ENCODE peak calls at places on chromosomes 13 and 19, in eight cellular contexts. A is fibroblast of mammary gland; S is SK-N-SH; K is AG09309; T is tibial nerve; X is CD4-positive, alpha-beta T cell; F is heart left ventricle; M is pancreas. C is an unnamed sample.

GRCh38 chr13:97757807-97758206 is 195.7 kb upstream of the IPO5 start:
- DNase-seq in M (no peak), S (no peak), K (no peak), T (no peak), A (peak), X (no peak), F (peak), C (no peak)

GRCh38 chr13:37868691-37869505 is 674 bp downstream of the TRPC4 start:
- DNase-seq in K (no peak), A (peak), M (no peak), T (no peak), F (no peak), X (no peak), S (no peak), C (no peak)

GRCh38 chr13:74105871-74106270 is 28.3 kb downstream of the KLF12 start:
- DNase-seq in A (no peak), K (no peak), F (no peak), S (no peak), X (no peak), T (no peak), M (no peak), C (no peak)

GRCh38 chr19:10812902-10813404 is 23.1 kb downstream of the TMED1 start:
- DNase-seq in M (no peak), S (no peak), A (peak), X (no peak), K (peak), T (peak), F (peak), C (peak)

GRCh38 chr13:37068962-37069361 is 9.5 kb upstream of the SUPT20H start:
- DNase-seq in T (no peak), A (peak), X (no peak), K (no peak), F (no peak), M (no peak), S (peak), C (no peak)

GRCh38 chr13:25686831-25687495 is 315.2 kb downstream of the ATP8A2 start:
- DNase-seq in M (no peak), K (no peak), F (no peak), X (no peak), A (no peak), T (no peak), S (no peak), C (no peak)

GRCh38 chr19:3369337-3370213 is 3.2 kb downstream of the NFIC start:
- DNase-seq in A (peak), T (no peak), K (no peak), M (peak), F (peak), X (no peak), S (no peak), C (no peak)

GRCh38 chr19:17749912-17750317 is 1.4 kb upstream of the FCHO1 start:
- DNase-seq in T (no peak), X (peak), M (no peak), S (no peak), A (peak), F (no peak), K (no peak), C (no peak)

GRCh38 chr13:45105895-45106294 is 14.4 kb upstream of the GTF2F2 start:
- DNase-seq in F (no peak), T (no peak), A (no peak), S (no peak), K (no peak), M (no peak), X (no peak), C (no peak)

GRCh38 chr19:40586611-40587010 is 9.9 kb downstream of the SHKBP1 start:
- DNase-seq in A (no peak), T (no peak), X (no peak), F (no peak), M (no peak), S (no peak), K (no peak), C (no peak)

GRCh38 chr19:33441277-33441699 is 67.8 kb downstream of the CEBPG start:
- DNase-seq in S (no peak), K (no peak), F (no peak), M (no peak), A (no peak), X (no peak), T (no peak), C (no peak)

GRCh38 chr13:21478881-21479808 is 20.0 kb upstream of the ZDHHC20 start:
- DNase-seq in S (peak), F (no peak), M (no peak), X (peak), A (peak), T (peak), K (peak), C (no peak)

GRCh38 chr13:98771838-98772611 is 19.6 kb upstream of the SLC15A1 start:
- DNase-seq in S (no peak), A (no peak), M (no peak), F (no peak), T (no peak), X (no peak), K (no peak), C (no peak)

GRCh38 chr19:33430674-33431277 is 57.3 kb downstream of the CEBPG start:
- DNase-seq in F (peak), S (peak), M (peak), X (peak), K (no peak), A (peak), T (peak), C (no peak)

GRCh38 chr13:23626730-23627129 is 56.5 kb downstream of the TNFRSF19 start:
- DNase-seq in X (no peak), A (no peak), F (no peak), T (no peak), S (no peak), K (no peak), M (no peak), C (no peak)

GRCh38 chr13:50353651-50354415 is 338.6 kb downstream of the KCNRG start:
- DNase-seq in M (no peak), F (no peak), K (no peak), X (no peak), T (peak), A (peak), S (no peak), C (no peak)

GRCh38 chr13:109383683-109384082 is 402.7 kb downstream of the IRS2 start:
- DNase-seq in K (peak), A (peak), M (no peak), S (no peak), F (no peak), T (no peak), X (no peak), C (no peak)

GRCh38 chr13:113562085-113562749 is 22.3 kb upstream of the TFDP1 start:
- DNase-seq in T (peak), K (peak), X (peak), S (peak), A (peak), M (no peak), F (peak), C (no peak)

GRCh38 chr19:48619692-48620565 is 623 bp downstream of the SPHK2 start:
- DNase-seq in S (no peak), M (peak), X (no peak), A (peak), T (no peak), K (no peak), F (no peak), C (no peak)

GRCh38 chr13:52195052-52195837 is 35.8 kb upstream of the NEK3 start:
- DNase-seq in M (peak), F (peak), X (peak), S (peak), K (no peak), T (peak), A (peak), C (peak)

GRCh38 chr13:101346942-101347728 is 69.2 kb downstream of the NALCN start:
- DNase-seq in X (no peak), F (no peak), M (no peak), T (no peak), S (no peak), K (peak), A (peak), C (no peak)

GRCh38 chr13:110338441-110339101 is 31.5 kb downstream of the COL4A2 start:
- DNase-seq in T (peak), K (no peak), S (no peak), X (no peak), M (no peak), F (peak), A (peak), C (no peak)

GRCh38 chr19:47509973-47510372 is 4.9 kb downstream of the NAPA start:
- DNase-seq in T (no peak), F (peak), K (no peak), A (no peak), X (no peak), M (peak), S (no peak), C (peak)

GRCh38 chr19:12933287-12934072 is at the start of gene FARSA:
- DNase-seq in T (peak), A (peak), M (peak), X (peak), K (no peak), F (peak), S (peak), C (peak)

GRCh38 chr19:46426506-46427162 is 2.1 kb downstream of the PNMA8C start:
- DNase-seq in A (peak), S (peak), M (peak), F (peak), T (peak), K (no peak), X (no peak), C (no peak)

GRCh38 chr19:30516111-30516510 is 143.9 kb downstream of the ZNF536 start:
- DNase-seq in K (no peak), M (no peak), T (no peak), A (no peak), X (no peak), F (no peak), S (no peak), C (no peak)

GRCh38 chr13:20525144-20525600 is 485 bp downstream of the CRYL1 start:
- DNase-seq in T (peak), K (no peak), M (peak), S (no peak), A (peak), X (peak), F (peak), C (no peak)

GRCh38 chr13:108226184-108226583 is 8.0 kb downstream of the ABHD13 start:
- DNase-seq in A (no peak), S (peak), K (no peak), T (no peak), M (no peak), F (no peak), X (no peak), C (no peak)

GRCh38 chr19:47157455-47158321 is 27.1 kb downstream of the SAE1 start:
- DNase-seq in F (peak), T (peak), A (peak), M (no peak), S (no peak), X (peak), K (no peak), C (peak)

GRCh38 chr13:46575321-46575721 is 22.4 kb downstream of the LRCH1 start:
- DNase-seq in K (no peak), M (no peak), T (no peak), S (no peak), X (no peak), A (peak), F (no peak), C (no peak)

GRCh38 chr19:1122972-1123363 is 19.2 kb downstream of the GPX4 start:
- DNase-seq in X (no peak), K (no peak), T (no peak), M (peak), F (peak), A (peak), S (peak), C (no peak)

GRCh38 chr13:113443991-113444390 is 9.3 kb downstream of the ADPRHL1 start:
- DNase-seq in K (no peak), T (no peak), A (no peak), M (no peak), X (no peak), S (no peak), F (peak), C (no peak)

GRCh38 chr13:53112522-53112921 is 83.9 kb downstream of the OLFM4 start:
- DNase-seq in X (no peak), M (no peak), K (no peak), S (no peak), T (no peak), F (no peak), A (no peak), C (no peak)

GRCh38 chr13:58300974-58301681 is 669.6 kb downstream of the PCDH17 start:
- DNase-seq in A (no peak), S (no peak), M (no peak), K (no peak), T (no peak), X (no peak), F (no peak), C (no peak)

GRCh38 chr13:112637017-112637801 is 49.3 kb upstream of the TUBGCP3 start:
- DNase-seq in A (no peak), X (no peak), F (no peak), K (no peak), M (no peak), T (no peak), S (no peak), C (no peak)

GRCh38 chr13:44685641-44686040 is 109.5 kb upstream of the TSC22D1 start:
- DNase-seq in F (no peak), X (no peak), A (peak), K (no peak), S (no peak), M (no peak), T (no peak), C (no peak)

GRCh38 chr19:14686411-14686810 is 3.4 kb upstream of the ZNF333 start:
- DNase-seq in A (peak), T (no peak), S (no peak), X (no peak), K (no peak), F (no peak), M (no peak), C (no peak)

GRCh38 chr19:16301999-16302694 is 22.5 kb upstream of the KLF2 start:
- DNase-seq in K (no peak), A (peak), X (no peak), S (no peak), T (no peak), F (no peak), M (no peak), C (no peak)

GRCh38 chr19:16309653-16310052 is 15.0 kb upstream of the KLF2 start:
- DNase-seq in A (no peak), M (no peak), T (no peak), S (no peak), X (no peak), K (no peak), F (no peak), C (no peak)

GRCh38 chr19:16306728-16307402 is 17.8 kb upstream of the KLF2 start:
- DNase-seq in S (no peak), A (no peak), T (no peak), K (no peak), F (no peak), M (no peak), X (no peak), C (no peak)

GRCh38 chr19:16303755-16304154 is 20.9 kb upstream of the KLF2 start:
- DNase-seq in A (no peak), X (no peak), T (no peak), M (no peak), S (no peak), K (no peak), F (no peak), C (no peak)

DNA sequence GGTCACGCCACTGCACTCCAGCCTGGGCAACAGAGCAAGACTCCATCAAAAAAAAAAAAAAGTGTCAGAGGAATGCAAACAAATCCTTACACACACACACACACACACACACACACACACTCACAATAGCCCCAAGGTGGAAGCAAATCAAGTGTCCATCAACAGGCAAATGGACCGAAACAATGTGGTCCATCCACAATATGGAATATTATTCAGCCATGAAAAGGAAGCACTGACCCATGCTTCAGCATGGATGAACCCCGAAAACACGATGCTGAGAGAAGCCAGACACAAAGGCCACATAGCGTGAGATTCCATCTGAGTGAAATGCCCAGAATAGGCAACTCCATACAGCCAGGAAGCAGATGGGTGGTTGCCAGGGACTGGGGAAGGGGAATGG is 16.5 kb upstream of the KLF2 start:
- DNase-seq in S (no peak), T (no peak), A (no peak), X (no peak), F (no peak), M (no peak), K (no peak), C (no peak)
- TF ChIP-seq CTCF in S (no peak), T (no peak), A (no peak), X (no peak), F (no peak), M (no peak), K (no peak), C (no peak)

GRCh38 chr19:44814517-44814916 is 5.6 kb downstream of the BCAM start:
- DNase-seq in S (no peak), T (no peak), K (no peak), X (no peak), M (no peak), A (no peak), F (no peak), C (no peak)
- TF ChIP-seq CTCF in S (no peak), T (no peak), K (no peak), X (no peak), M (no peak), A (no peak), F (no peak), C (no peak)

DNA sequence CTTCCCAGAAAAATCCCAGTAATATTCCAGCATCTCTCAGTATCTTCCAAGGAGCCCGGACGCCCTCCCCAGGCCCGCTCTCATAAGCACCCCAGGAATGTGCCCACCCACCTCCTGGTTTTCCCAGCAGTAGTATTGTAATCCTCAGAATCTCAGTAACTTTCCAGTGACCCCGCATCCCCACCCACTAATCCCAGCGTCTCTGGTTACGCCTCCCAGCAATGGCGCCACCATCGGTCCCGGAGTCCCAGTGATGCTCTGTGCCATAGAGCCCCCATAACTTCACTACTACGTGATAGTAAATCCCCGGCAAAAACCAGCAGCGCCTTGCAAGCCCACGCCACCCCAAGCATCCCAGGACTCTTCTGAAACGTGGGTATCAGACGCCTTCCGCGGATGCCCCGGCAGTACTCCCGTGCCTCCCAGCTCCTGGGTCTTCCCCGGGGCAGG is 961 bp upstream of the PNPLA6 start:
- DNase-seq in M (no peak), S (peak), X (no peak), T (peak), F (peak), A (peak), K (peak), C (peak)
- TF ChIP-seq CTCF in M (no peak), S (peak), X (no peak), T (no peak), F (peak), A (peak), K (peak), C (no peak)

GRCh38 chr13:27601771-27602170 is 18.6 kb downstream of the LNX2 start:
- DNase-seq in K (no peak), A (no peak), S (no peak), X (no peak), M (no peak), T (no peak), F (no peak), C (no peak)
- TF ChIP-seq CTCF in K (no peak), A (no peak), S (no peak), X (no peak), M (no peak), T (no peak), F (no peak), C (no peak)

GRCh38 chr13:94610475-94610874 is 8.8 kb downstream of the GPR180 start:
- DNase-seq in X (no peak), K (no peak), S (no peak), F (no peak), A (no peak), T (no peak), M (no peak), C (no peak)
- TF ChIP-seq CTCF in X (no peak), K (no peak), S (no peak), F (no peak), A (no peak), T (no peak), M (no peak), C (no peak)

GRCh38 chr19:38554676-38555141 is 63.0 kb downstream of the MAP4K1 start:
- DNase-seq in T (no peak), F (no peak), M (no peak), S (no peak), A (no peak), X (no peak), K (no peak), C (no peak)

GRCh38 chr19:38555200-38555599 is 62.6 kb downstream of the MAP4K1 start:
- DNase-seq in X (no peak), T (no peak), A (no peak), S (no peak), K (no peak), M (no peak), F (no peak), C (no peak)

GRCh38 chr19:38559428-38560401 is 58.0 kb downstream of the MAP4K1 start:
- DNase-seq in A (no peak), M (no peak), K (no peak), S (no peak), T (no peak), F (no peak), X (no peak), C (no peak)

GRCh38 chr19:38556521-38557174 is 61.1 kb downstream of the MAP4K1 start:
- DNase-seq in S (no peak), M (no peak), K (no peak), F (no peak), A (no peak), X (no peak), T (no peak), C (no peak)

DNA sequence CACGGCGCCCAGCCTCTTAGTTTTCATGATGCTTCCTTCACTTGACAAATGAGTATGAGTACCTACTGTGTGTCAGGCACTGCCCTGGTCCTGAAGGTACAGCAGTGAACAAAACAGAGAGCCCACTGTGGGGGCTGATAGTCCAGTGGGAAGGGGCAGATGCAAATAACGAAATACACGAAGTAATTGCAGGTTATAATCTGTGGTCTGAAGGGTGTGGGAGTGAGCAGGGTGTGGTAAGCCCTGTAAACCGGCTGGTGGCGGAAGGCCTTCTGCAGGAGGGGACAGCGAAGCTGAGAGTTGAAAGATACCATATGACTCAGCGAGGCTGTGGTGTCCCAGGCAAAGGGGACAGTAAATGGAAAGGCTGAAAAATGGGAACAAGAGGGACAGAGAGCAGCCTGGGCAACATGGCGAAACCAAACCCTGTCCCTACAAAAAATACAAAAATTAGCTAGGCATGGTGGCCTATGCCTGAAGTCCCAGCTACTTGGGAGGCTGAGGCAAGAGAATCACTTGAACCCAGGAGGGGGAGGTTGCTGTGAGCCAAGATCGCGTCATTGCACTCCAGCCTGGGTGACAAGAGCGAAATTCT is 60.5 kb downstream of the MAP4K1 start:
- DNase-seq in F (no peak), T (no peak), S (no peak), A (no peak), K (no peak), M (no peak), X (peak), C (no peak)
- TF ChIP-seq CTCF in F (no peak), T (no peak), S (no peak), A (no peak), K (no peak), M (no peak), X (no peak), C (no peak)

C was measured in thoracic aorta.